ENCODE peak calls at places on chromosomes 1 and 21, in four cellular contexts. Z, M, T and P are unnamed samples.

GRCh38 chr21:25324666-25325065 is 282.6 kb downstream of the MRPL39 start:
- DNase-seq in Z (no peak), T (no peak), M (no peak), P (no peak)

GRCh38 chr1:11337536-11338350 is 64.7 kb downstream of the UBIAD1 start:
- DNase-seq in T (peak), M (no peak), Z (peak), P (peak)

GRCh38 chr1:47191940-47192457 is 2.2 kb upstream of the PDZK1IP1 start:
- DNase-seq in T (no peak), M (no peak), Z (no peak), P (no peak)

GRCh38 chr1:204673909-204674701 is 11.4 kb downstream of the LRRN2 start:
- DNase-seq in Z (no peak), T (no peak), M (no peak), P (no peak)

GRCh38 chr1:150546294-150546937 is 2.8 kb upstream of the ADAMTSL4 start:
- DNase-seq in M (no peak), T (no peak), Z (no peak), P (no peak)

GRCh38 chr1:2106681-2107405 is 56.6 kb downstream of the PRKCZ start:
- DNase-seq in M (no peak), Z (no peak), T (no peak), P (peak)

GRCh38 chr21:28459193-28459592 is 533.5 kb downstream of the LTN1 start:
- DNase-seq in M (no peak), Z (no peak), T (no peak), P (no peak)

GRCh38 chr1:24418898-24419628 is 3.5 kb downstream of the NIPAL3 start:
- DNase-seq in Z (peak), M (peak), T (peak), P (peak)

GRCh38 chr1:24963099-24963872 is 33.2 kb upstream of the RUNX3 start:
- DNase-seq in M (no peak), T (no peak), Z (no peak), P (no peak)

DNA sequence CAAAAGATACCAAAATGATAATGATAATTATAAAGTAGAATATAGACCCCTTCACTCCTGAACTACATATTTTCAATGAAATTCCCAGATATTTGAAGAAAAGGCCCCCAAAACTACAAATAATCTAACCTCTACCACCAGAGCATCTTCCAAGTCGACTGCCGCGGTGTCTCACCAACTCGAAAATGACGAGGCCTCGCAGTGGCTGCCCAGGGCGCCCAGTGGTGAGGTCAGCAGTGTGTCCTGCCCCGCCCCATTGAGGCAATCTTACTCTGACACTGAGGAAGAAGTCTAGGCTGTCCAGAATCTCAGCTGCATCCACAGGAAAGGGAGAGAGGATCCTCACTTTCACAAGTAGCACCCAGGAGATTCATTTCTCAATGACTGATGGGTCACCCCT is 5.2 kb downstream of the DUSP10 start:
- DNase-seq in M (no peak), T (no peak), Z (no peak), P (no peak)
- TF ChIP-seq POLR2A in M (no peak), T (no peak), Z (no peak), P (no peak)

GRCh38 chr1:8017495-8018310 is 8.4 kb downstream of the ERRFI1 start:
- DNase-seq in Z (no peak), T (no peak), M (no peak), P (no peak)
- H3K27ac ChIP-seq in Z (peak), T (peak), M (no peak), P (peak)

GRCh38 chr1:181429462-181429861 is 53.9 kb upstream of the CACNA1E start:
- DNase-seq in T (no peak), Z (no peak), M (no peak), P (no peak)
- TF ChIP-seq POLR2A in T (no peak), Z (no peak), M (no peak), P (no peak)

DNA sequence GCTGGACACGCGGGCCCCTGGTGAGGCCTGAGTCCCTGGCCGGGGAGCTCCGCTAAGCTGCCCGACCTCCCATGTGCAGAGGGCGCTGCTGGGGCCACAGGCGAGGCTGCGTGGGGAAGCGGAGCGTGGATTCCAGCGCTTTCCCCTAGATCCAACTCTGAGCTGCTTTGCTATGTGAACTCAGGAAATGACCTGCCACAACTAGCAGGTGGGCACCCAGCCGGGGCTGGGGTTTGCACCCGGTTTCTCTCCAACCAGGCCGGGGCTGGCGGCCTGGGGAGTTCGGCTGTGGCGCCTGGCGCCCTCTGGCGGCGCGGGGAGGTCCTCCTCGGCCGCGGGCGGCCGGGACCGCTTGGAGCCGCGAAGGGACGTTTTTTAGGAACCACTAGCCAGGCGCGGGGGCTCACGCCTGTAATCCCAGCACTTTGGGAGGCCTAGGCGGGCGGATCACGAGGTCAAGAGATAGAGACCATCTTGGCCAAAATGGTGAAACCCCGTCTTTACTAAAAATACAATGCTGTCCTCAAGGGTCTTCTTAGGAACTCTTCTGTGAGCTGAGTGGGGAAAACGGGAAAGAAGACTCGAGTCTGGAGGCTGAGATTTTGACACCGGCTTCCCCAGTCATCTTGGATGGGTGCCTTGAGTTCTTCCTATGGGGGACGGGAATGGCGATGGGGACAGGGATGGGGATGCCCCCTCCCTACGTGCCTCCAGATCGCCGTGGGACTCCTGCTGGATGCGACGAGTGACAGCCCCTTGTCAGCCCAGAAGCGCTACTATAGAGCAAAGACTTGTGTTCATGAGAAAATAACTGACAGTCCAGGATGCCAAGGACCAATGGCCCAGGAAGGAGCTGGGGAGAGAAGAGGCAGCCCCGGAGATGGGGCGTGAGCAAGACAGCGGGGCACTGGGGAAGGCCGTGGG is 12.6 kb downstream of the PYCR2 start:
- DNase-seq in Z (peak), M (peak), T (peak), P (peak)
- H3K27ac ChIP-seq in Z (no peak), M (no peak), T (no peak), P (no peak)

GRCh38 chr1:100134872-100135271 is 1.9 kb downstream of the TRMT13 start:
- DNase-seq in Z (no peak), T (no peak), M (peak), P (no peak)

GRCh38 chr1:100130552-100131077 is 2.1 kb downstream of the SASS6 start:
- DNase-seq in M (peak), T (no peak), Z (no peak), P (no peak)

GRCh38 chr1:100131623-100132022 is 1.1 kb downstream of the SASS6 start:
- DNase-seq in T (no peak), M (no peak), Z (no peak), P (no peak)

GRCh38 chr1:100137602-100138001 is 4.6 kb downstream of the TRMT13 start:
- DNase-seq in Z (no peak), T (no peak), M (no peak), P (no peak)

DNA sequence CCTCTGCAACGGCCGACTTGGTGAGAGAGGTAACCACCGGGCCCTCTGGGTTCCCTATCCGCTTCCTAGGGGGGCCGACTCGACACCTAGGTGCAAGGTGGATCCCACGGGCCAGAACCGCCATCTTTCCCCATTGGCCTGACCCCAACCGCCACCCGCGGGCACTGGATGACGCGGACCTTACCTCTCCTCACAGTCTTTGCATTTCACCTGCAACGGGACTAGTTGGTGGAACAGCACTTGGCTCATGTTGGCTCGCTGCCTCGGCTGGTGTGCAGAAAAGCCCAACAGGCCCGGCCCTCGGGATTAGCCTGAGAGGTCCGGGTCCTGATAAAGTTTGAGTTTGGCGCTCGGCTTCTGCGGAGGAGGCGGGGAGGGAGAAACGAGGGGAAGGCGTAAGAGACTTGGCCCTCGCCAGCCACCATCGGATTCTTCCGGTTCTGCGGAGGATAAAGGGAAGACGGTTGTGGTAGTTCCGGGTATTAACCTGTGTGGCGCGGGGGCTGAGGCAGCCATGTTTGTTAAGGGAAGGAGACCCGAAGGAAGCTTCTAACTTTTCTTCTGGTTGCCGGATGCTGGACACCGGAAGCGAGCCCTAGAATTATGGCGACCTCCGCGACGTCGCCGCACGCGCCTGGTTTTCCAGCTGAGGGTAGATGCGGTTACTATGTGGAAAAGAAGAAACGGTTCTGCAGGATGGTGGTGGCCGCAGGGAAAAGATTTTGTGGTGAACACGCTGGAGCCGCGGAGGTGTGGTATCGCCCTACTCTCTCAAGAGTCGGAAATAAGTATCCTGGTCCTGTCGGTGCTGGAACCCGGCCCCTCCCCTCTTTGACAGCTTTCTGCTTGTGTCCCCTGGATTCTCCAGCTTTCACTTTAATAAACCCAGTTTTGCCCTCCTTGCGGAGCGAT is at the start of the genes SASS6 and TRMT13:
- DNase-seq in T (peak), Z (peak), M (peak), P (peak)
- TF ChIP-seq POLR2A in T (no peak), Z (no peak), M (peak), P (no peak)

DNA sequence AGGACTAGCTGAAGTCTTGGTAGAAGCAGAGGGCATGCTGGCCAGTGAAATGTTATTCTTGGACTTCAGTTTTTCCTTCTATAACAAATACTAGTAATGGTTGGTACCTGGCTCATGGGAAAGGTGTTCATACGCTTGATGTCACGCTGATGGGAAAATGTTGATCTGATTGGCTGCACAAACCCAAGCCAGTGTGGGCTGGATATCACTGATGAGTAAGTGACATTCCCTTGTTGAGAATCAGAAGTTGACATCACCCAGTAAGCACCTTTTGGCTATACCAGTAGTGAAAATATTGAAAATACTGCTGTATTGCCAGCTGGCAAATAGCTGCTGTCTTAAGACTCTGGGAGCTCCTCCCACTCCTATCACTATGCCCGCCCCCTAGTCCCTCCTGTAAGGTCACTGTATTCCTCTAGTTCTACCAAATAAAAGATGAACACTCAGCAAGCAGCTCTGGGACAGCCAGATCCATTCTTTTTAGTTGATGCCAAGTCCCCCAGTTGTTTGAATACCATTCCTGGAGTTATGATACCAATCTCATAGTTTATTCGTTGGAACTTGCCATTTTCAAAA is 168.2 kb downstream of the GRIK1 start:
- DNase-seq in T (no peak), Z (no peak), M (no peak), P (no peak)
- H3K27ac ChIP-seq in T (no peak), Z (no peak), M (no peak), P (no peak)

GRCh38 chr1:38046333-38046883 is at the start of gene POU3F1:
- DNase-seq in Z (no peak), M (no peak), T (peak), P (no peak)
- TF ChIP-seq POLR2A in Z (no peak), M (no peak), T (no peak), P (no peak)

GRCh38 chr21:38959686-38960049 is 153.9 kb downstream of the ETS2 start:
- DNase-seq in Z (no peak), T (peak), M (no peak), P (no peak)
- H3K27ac ChIP-seq in Z (peak), T (peak), M (peak), P (no peak)

GRCh38 chr1:116408803-116409720 is 36.0 kb downstream of the ATP1A1 start:
- DNase-seq in T (no peak), Z (no peak), M (no peak), P (no peak)
- TF ChIP-seq POLR2A in T (no peak), Z (no peak), M (no peak), P (no peak)